ENCODE peak calls at places on chromosomes 11 and 22, in four cellular contexts. J is stimulated activated CD4-positive, alpha-beta T cell treated with anti-CD3 and anti-CD28 coated beads, Interleukin-1b, Interleukin-23, amount 100 ng/mL, for 4 hours; W is osteocyte; L is fibroblast of gingiva. S is an unnamed sample.

GRCh38 chr11:130163346-130164220 is 4.0 kb downstream of the ST14 start:
- DNase-seq in J (no peak), W (no peak), L (no peak), S (no peak)

GRCh38 chr11:90218606-90219005 is 4.2 kb downstream of the CHORDC1 start:
- DNase-seq in J (no peak), W (no peak), L (no peak), S (no peak)

GRCh38 chr11:47616726-47617416 is 22.7 kb upstream of the C1QTNF4 start:
- DNase-seq in J (no peak), W (no peak), L (peak; percentile 80), S (no peak)

GRCh38 chr11:134236834-134237556 is 12.5 kb downstream of the VPS26B start:
- DNase-seq in J (no peak), W (no peak), L (no peak), S (no peak)

GRCh38 chr11:118688851-118689502 is 9.5 kb upstream of the TREH start:
- DNase-seq in J (no peak), W (no peak), L (no peak), S (no peak)

GRCh38 chr11:17036666-17037658 is 22.7 kb upstream of the PLEKHA7 start:
- DNase-seq in J (no peak), W (no peak), L (no peak), S (no peak)

GRCh38 chr11:111531156-111531555 is 9.4 kb upstream of the LAYN start:
- DNase-seq in J (no peak), W (no peak), L (no peak), S (no peak)

GRCh38 chr11:61814958-61815789 is 1.6 kb downstream of the FADS1 start:
- DNase-seq in J (peak; percentile 37), W (peak; percentile 98), L (peak; percentile 98), S (no peak)

GRCh38 chr22:44256085-44256484 is 56.7 kb downstream of the SHISAL1 start:
- DNase-seq in J (no peak), W (no peak), L (no peak), S (no peak)

GRCh38 chr11:134181707-134182106 is 42.1 kb downstream of the NCAPD3 start:
- DNase-seq in J (no peak), W (no peak), L (peak; percentile 70), S (no peak)

GRCh38 chr11:86594746-86595145 is 77.7 kb downstream of the ME3 start:
- DNase-seq in J (no peak), W (no peak), L (no peak), S (no peak)

GRCh38 chr11:115869780-115870431 is 365.7 kb upstream of the CADM1 start:
- DNase-seq in J (no peak), W (no peak), L (no peak), S (no peak)

GRCh38 chr11:3199537-3200295 is 18.9 kb downstream of the MRGPRG start:
- DNase-seq in J (no peak), W (no peak), L (no peak), S (no peak)

GRCh38 chr11:36023922-36024321 is 80.1 kb downstream of the LDLRAD3 start:
- DNase-seq in J (no peak), W (no peak), L (no peak), S (no peak)

GRCh38 chr11:125166347-125166841 is 1.8 kb downstream of the PKNOX2 start:
- DNase-seq in J (no peak), W (no peak), L (no peak), S (no peak)

GRCh38 chr11:94332814-94333213 is 28.4 kb downstream of the IZUMO1R start:
- DNase-seq in J (no peak), W (no peak), L (no peak), S (no peak)

GRCh38 chr11:117606807-117607206 is 190.2 kb downstream of the DSCAML1 start:
- DNase-seq in J (no peak), W (no peak), L (no peak), S (no peak)

GRCh38 chr11:34650528-34650927 is 29.6 kb downstream of the EHF start:
- DNase-seq in J (peak; percentile 54), W (no peak), L (no peak), S (peak; percentile 51)

GRCh38 chr11:14956111-14956510 is 16.0 kb downstream of the CALCA start:
- DNase-seq in J (no peak), W (no peak), L (no peak), S (no peak)

GRCh38 chr22:22061085-22062077 is 78.8 kb upstream of the TOP3B start:
- DNase-seq in J (no peak), W (no peak), L (peak; percentile 93), S (no peak)